ENCODE peak calls at places on chromosomes 1 and 21, in ten cellular contexts. Y is GM13976, J is mesothelial cell of epicardium, U is omental fat pad, H is endothelial cell, N is GM10248, E is left ventricle myocardium inferior, B is BE2C, X is astrocyte of the cerebellum, I is pancreas. S is an unnamed sample.

GRCh38 chr1:17630048-17630830 is 90.7 kb downstream of the ARHGEF10L start:
- DNase-seq in Y (no peak), J (no peak), U (peak), H (no peak), N (no peak), E (peak), B (no peak), X (no peak), I (no peak), S (no peak)

GRCh38 chr1:235331391-235331790 is 3.0 kb downstream of the GGPS1 start:
- DNase-seq in Y (no peak), J (no peak), U (no peak), H (no peak), N (no peak), E (no peak), B (no peak), X (no peak), I (no peak), S (no peak)

GRCh38 chr1:27527223-27527856 is 37.4 kb upstream of the WASF2 start:
- DNase-seq in Y (peak), J (peak), U (no peak), H (peak), N (peak), E (peak), B (no peak), X (no peak), I (no peak), S (no peak)

GRCh38 chr1:19582318-19582717 is 61.8 kb upstream of the NBL1 start:
- DNase-seq in Y (peak), J (no peak), U (peak), H (peak), N (peak), E (peak), B (peak), X (no peak), I (peak), S (no peak)

GRCh38 chr1:6348511-6349191 is 44.9 kb downstream of the ACOT7 start:
- DNase-seq in Y (no peak), J (no peak), U (no peak), H (peak), N (no peak), E (peak), B (no peak), X (peak), I (no peak), S (no peak)

GRCh38 chr1:206506803-206507394 is 432 bp upstream of the RASSF5 start:
- DNase-seq in Y (peak), J (no peak), U (no peak), H (peak), N (peak), E (no peak), B (no peak), X (no peak), I (no peak), S (no peak)

GRCh38 chr1:247373721-247374141 is 42.1 kb upstream of the ZNF496 start:
- DNase-seq in Y (peak), J (no peak), U (peak), H (peak), N (peak), E (peak), B (peak), X (no peak), I (peak), S (no peak)

GRCh38 chr1:210741564-210741963 is 392.4 kb downstream of the KCNH1 start:
- DNase-seq in Y (no peak), J (no peak), U (no peak), H (no peak), N (no peak), E (no peak), B (no peak), X (no peak), I (no peak), S (no peak)

GRCh38 chr1:226373376-226373775 is 34.5 kb downstream of the PARP1 start:
- DNase-seq in Y (no peak), J (no peak), U (no peak), H (no peak), N (no peak), E (no peak), B (no peak), X (no peak), I (no peak), S (no peak)

GRCh38 chr1:56516539-56517252 is 62.7 kb downstream of the PLPP3 start:
- DNase-seq in Y (peak), J (no peak), U (no peak), H (no peak), N (peak), E (no peak), B (no peak), X (peak), I (no peak), S (peak)

GRCh38 chr1:109368464-109368863 is 29.3 kb downstream of the SORT1 start:
- DNase-seq in Y (no peak), J (no peak), U (no peak), H (no peak), N (no peak), E (no peak), B (no peak), X (no peak), I (no peak), S (no peak)

GRCh38 chr1:85692730-85693314 is 15.4 kb downstream of the ZNHIT6 start:
- DNase-seq in Y (no peak), J (no peak), U (no peak), H (no peak), N (no peak), E (no peak), B (no peak), X (peak), I (no peak), S (no peak)

GRCh38 chr21:40852563-40852962 is 5.6 kb upstream of the DSCAM start:
- DNase-seq in Y (no peak), J (no peak), U (no peak), H (no peak), N (no peak), E (no peak), B (no peak), X (no peak), I (no peak), S (no peak)

GRCh38 chr1:235996048-235996785 is 68.7 kb downstream of the NID1 start:
- DNase-seq in Y (peak), J (no peak), U (no peak), H (no peak), N (peak), E (no peak), B (no peak), X (no peak), I (no peak), S (no peak)

GRCh38 chr1:241442686-241443085 is 76.9 kb downstream of the FH start:
- DNase-seq in Y (no peak), J (no peak), U (no peak), H (no peak), N (no peak), E (no peak), B (no peak), X (no peak), I (no peak), S (no peak)

GRCh38 chr1:196148367-196148970 is 459.8 kb downstream of the KCNT2 start:
- DNase-seq in Y (peak), J (no peak), U (no peak), H (no peak), N (peak), E (no peak), B (no peak), X (peak), I (no peak), S (no peak)

GRCh38 chr1:201678264-201679101 is 139.6 kb downstream of the NAV1 start:
- DNase-seq in Y (no peak), J (no peak), U (no peak), H (no peak), N (no peak), E (no peak), B (no peak), X (peak), I (no peak), S (no peak)

GRCh38 chr1:51249445-51249844 is 13.4 kb downstream of the RNF11 start:
- DNase-seq in Y (no peak), J (no peak), U (no peak), H (no peak), N (no peak), E (no peak), B (no peak), X (no peak), I (no peak), S (no peak)

GRCh38 chr1:199774433-199775089 is 252.9 kb upstream of the NR5A2 start:
- DNase-seq in Y (no peak), J (no peak), U (no peak), H (no peak), N (no peak), E (no peak), B (no peak), X (peak), I (peak), S (peak)

GRCh38 chr1:58883037-58883887 is 99.4 kb upstream of the JUN start:
- DNase-seq in Y (no peak), J (no peak), U (peak), H (no peak), N (no peak), E (peak), B (no peak), X (peak), I (peak), S (peak)

GRCh38 chr1:20413136-20413790 is 72.7 kb downstream of the CAMK2N1 start:
- DNase-seq in Y (no peak), J (peak), U (no peak), H (no peak), N (no peak), E (no peak), B (no peak), X (no peak), I (no peak), S (no peak)

GRCh38 chr1:20604678-20605077 is 15.8 kb downstream of the CDA start:
- DNase-seq in Y (no peak), J (no peak), U (no peak), H (no peak), N (no peak), E (no peak), B (no peak), X (no peak), I (no peak), S (no peak)

GRCh38 chr1:18922319-18922726 is 20.0 kb upstream of the ALDH4A1 start:
- DNase-seq in Y (no peak), J (peak), U (no peak), H (peak), N (no peak), E (peak), B (no peak), X (peak), I (no peak), S (no peak)

GRCh38 chr21:37220981-37221664 is 46.0 kb downstream of the VPS26C start:
- DNase-seq in Y (peak), J (peak), U (peak), H (peak), N (peak), E (peak), B (peak), X (peak), I (peak), S (no peak)
- TF ChIP-seq CTCF in Y (peak), J (no peak), U (no peak), H (no peak), N (peak), E (peak), B (peak), X (no peak), I (no peak), S (peak)

GRCh38 chr1:166813508-166814223 is 25.6 kb upstream of the POGK start:
- DNase-seq in Y (no peak), J (no peak), U (no peak), H (no peak), N (no peak), E (no peak), B (no peak), X (no peak), I (no peak), S (no peak)
- TF ChIP-seq CTCF in Y (no peak), J (no peak), U (no peak), H (peak), N (no peak), E (peak), B (no peak), X (no peak), I (no peak), S (no peak)

GRCh38 chr1:24555591-24556413 is at the start of gene NCMAP:
- DNase-seq in Y (no peak), J (peak), U (no peak), H (peak), N (no peak), E (peak), B (no peak), X (no peak), I (peak), S (no peak)
- TF ChIP-seq CTCF in Y (no peak), J (no peak), U (no peak), H (no peak), N (no peak), E (peak), B (no peak), X (no peak), I (no peak), S (no peak)

GRCh38 chr1:36366091-36366661 is 19.5 kb downstream of the STK40 start:
- DNase-seq in Y (no peak), J (no peak), U (no peak), H (no peak), N (no peak), E (peak), B (peak), X (no peak), I (no peak), S (no peak)
- TF ChIP-seq CTCF in Y (no peak), J (no peak), U (no peak), H (no peak), N (peak), E (no peak), B (peak), X (peak), I (no peak), S (peak)

S was measured in AG04449.